ENCODE peak calls at places on chromosomes 13 and 19, in ten cellular contexts. X is PC-9; W is HL-60; V is ascending aorta; G is GM23248; H is tibial nerve; Q is AG09309; K is AG04449; E is heart right ventricle; P is CD8-positive, alpha-beta memory T cell. D is an unnamed sample.
A peak's percentile ranks its signal among the peaks of the same experiment; 100 is the strongest.

GRCh38 chr13:102643656-102644055 is 46.9 kb downstream of the TPP2 start:
- DNase-seq in W (no peak), X (no peak), H (no peak), P (no peak), K (no peak), E (no peak), G (no peak), V (no peak), Q (no peak), D (no peak)

GRCh38 chr13:30466841-30467252 is 1.1 kb upstream of the HMGB1 start:
- DNase-seq in V (no peak), W (peak; percentile 78), E (no peak), H (no peak), G (peak; percentile 27), X (no peak), K (no peak), P (no peak), Q (no peak), D (no peak)

GRCh38 chr13:41019578-41020347 is 647 bp upstream of the ELF1 start:
- DNase-seq in G (no peak), K (no peak), W (no peak), E (no peak), P (no peak), V (no peak), Q (no peak), H (no peak), X (no peak), D (no peak)

GRCh38 chr13:86185636-86186035 is 386.4 kb upstream of the SLITRK6 start:
- DNase-seq in H (no peak), Q (no peak), P (no peak), K (no peak), W (no peak), V (no peak), X (no peak), E (no peak), G (no peak), D (no peak)

GRCh38 chr19:5697022-5697889 is 7.2 kb downstream of the RPL36 start:
- DNase-seq in Q (no peak), V (no peak), K (no peak), X (no peak), W (no peak), G (no peak), E (no peak), P (no peak), H (no peak), D (no peak)

GRCh38 chr19:13856530-13856929 is 20.4 kb upstream of the NANOS3 start:
- DNase-seq in V (no peak), E (no peak), X (no peak), Q (no peak), P (no peak), K (no peak), H (no peak), W (no peak), G (no peak), D (no peak)

GRCh38 chr19:35164418-35164817 is 9.9 kb downstream of the FXYD5 start:
- DNase-seq in G (no peak), H (no peak), P (no peak), E (no peak), Q (no peak), V (no peak), K (no peak), X (no peak), W (no peak), D (no peak)

GRCh38 chr19:47573076-47574026 is at the start of gene ZNF541:
- DNase-seq in Q (no peak), K (no peak), H (peak; percentile 37), G (peak; percentile 69), V (peak; percentile 11), E (peak; percentile 54), X (no peak), P (peak; percentile 87), W (peak; percentile 13), D (peak; percentile 89)

GRCh38 chr13:90299238-90299637 is 1048.2 kb upstream of the MIR17HG start:
- DNase-seq in W (no peak), G (no peak), V (no peak), H (no peak), E (no peak), X (no peak), Q (no peak), P (no peak), K (no peak), D (no peak)

GRCh38 chr13:95099541-95099940 is 201.7 kb downstream of the ABCC4 start:
- DNase-seq in W (no peak), E (no peak), G (no peak), P (no peak), Q (no peak), H (no peak), K (peak; percentile 41), V (no peak), X (no peak), D (no peak)

GRCh38 chr13:41065098-41065497 is 3.8 kb downstream of the WBP4 start:
- DNase-seq in P (no peak), Q (peak; percentile 46), K (peak; percentile 65), X (no peak), G (peak; percentile 75), E (no peak), H (no peak), W (no peak), V (no peak), D (no peak)

GRCh38 chr13:110187501-110188161 is 119.3 kb downstream of the COL4A1 start:
- DNase-seq in V (no peak), P (no peak), W (no peak), K (peak; percentile 9), G (peak; percentile 76), X (no peak), E (peak; percentile 73), H (no peak), Q (peak; percentile 35), D (no peak)

DNA sequence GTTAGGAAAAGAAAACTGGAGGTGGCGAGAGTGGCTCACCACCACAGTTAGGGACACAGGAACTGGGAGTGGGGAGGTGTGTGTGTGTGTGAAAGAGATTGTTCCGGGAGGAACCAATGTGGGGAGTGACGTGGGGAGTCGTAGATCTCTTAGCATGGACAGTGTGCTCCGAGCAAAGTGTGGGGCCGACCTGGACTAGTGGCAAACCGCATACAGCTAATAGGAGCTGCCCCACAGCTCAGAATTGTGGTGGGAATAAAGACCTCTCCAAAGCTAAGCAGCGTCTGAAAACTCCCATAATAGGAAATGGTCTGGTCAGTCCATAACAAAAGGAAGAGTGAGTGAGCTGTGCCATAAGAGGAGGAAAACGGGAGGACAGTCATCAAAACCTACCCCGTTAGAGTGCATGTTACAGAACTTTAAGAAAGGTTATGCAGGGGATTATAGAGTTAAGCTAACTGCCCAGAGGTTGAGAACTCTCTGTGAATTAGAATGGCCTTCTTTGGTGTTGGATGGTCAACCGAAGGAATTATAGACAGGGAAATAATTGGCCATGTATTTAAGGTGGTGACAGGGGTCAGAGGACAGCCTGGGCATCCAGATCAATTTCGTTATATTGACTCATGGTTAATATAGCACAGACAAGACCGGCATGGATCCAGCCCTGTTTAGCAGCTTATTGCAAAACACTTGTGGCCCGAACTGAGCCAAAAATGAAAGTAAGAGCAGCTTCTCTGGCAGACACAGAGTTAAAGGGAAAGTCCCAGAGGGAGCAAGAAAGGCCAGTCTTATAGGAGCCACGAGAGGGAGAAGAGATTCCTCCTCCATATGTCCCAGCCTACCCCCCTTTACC is 8.9 kb upstream of the SLC15A1 start:
- DNase-seq in V (no peak), P (no peak), Q (peak; percentile 45), K (no peak), W (no peak), E (no peak), G (peak; percentile 81), H (no peak), X (no peak), D (no peak)
- H3K4me3 ChIP-seq in V (no peak overlapping the region), P (no peak overlapping the region), Q (peak overlapping the region; percentile 7), K (peak overlapping the region; percentile 42), W (no peak overlapping the region), E (peak overlapping the region; percentile 24), G (peak overlapping the region; percentile 61), H (no peak overlapping the region), X (peak overlapping the region; percentile 25), D (no peak overlapping the region)

DNA sequence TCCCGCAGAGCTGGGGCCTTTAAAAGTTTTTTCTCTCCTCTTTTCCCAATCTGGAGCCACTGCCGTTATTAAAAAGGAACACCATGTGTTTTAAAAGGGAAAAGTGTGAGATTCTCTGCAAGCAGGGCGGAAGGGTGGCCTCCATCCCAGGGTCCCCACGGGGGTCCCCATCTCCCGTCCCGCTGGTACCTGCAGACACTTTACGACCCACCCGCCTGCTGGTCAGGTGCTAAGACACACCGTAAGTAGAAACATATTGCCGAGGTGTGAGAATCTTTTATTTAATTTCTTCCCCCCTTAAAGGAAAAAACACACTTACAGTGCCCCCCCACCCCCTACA is 1.8 kb downstream of the CRLF1 start:
- DNase-seq in P (no peak), V (no peak), H (no peak), W (no peak), G (no peak), E (no peak), K (no peak), X (no peak), Q (no peak), D (no peak)
- H3K4me3 ChIP-seq in P (no peak overlapping the region), V (no peak overlapping the region), H (no peak overlapping the region), W (no peak overlapping the region), G (no peak overlapping the region), E (no peak overlapping the region), K (no peak overlapping the region), X (no peak overlapping the region), Q (no peak overlapping the region), D (no peak overlapping the region)

GRCh38 chr13:34750078-34750703 is 191.9 kb upstream of the NBEA start:
- DNase-seq in X (no peak), V (no peak), H (no peak), K (no peak), G (peak; percentile 12), P (no peak), Q (no peak), W (no peak), E (peak; percentile 45), D (no peak)
- H3K4me3 ChIP-seq in X (no peak overlapping the region), V (peak overlapping the region; percentile 35), H (peak overlapping the region; percentile 18), K (no peak overlapping the region), G (peak overlapping the region; percentile 65), P (no peak overlapping the region), Q (no peak overlapping the region), W (no peak overlapping the region), E (peak overlapping the region; percentile 26), D (no peak overlapping the region)

GRCh38 chr19:40607311-40607871 is 6.2 kb downstream of the LTBP4 start:
- DNase-seq in E (no peak), P (no peak), H (no peak), X (peak; percentile 52), G (no peak), V (no peak), K (no peak), Q (no peak), W (no peak), D (no peak)

GRCh38 chr19:40603719-40604646 is 2.8 kb downstream of the LTBP4 start:
- DNase-seq in K (no peak), P (peak; percentile 97), H (peak; percentile 98), Q (peak; percentile 54), W (peak; percentile 95), V (peak; percentile 96), G (peak; percentile 97), X (peak; percentile 100), E (peak; percentile 98), D (peak; percentile 98)

GRCh38 chr19:40607898-40608621 is 6.9 kb downstream of the LTBP4 start:
- DNase-seq in Q (no peak), E (no peak), K (no peak), V (no peak), P (no peak), W (no peak), X (no peak), G (no peak), H (no peak), D (no peak)

GRCh38 chr19:40603071-40603718 is 2.0 kb downstream of the LTBP4 start:
- DNase-seq in G (peak; percentile 60), V (no peak), H (no peak), Q (no peak), W (no peak), K (no peak), X (no peak), E (no peak), P (no peak), D (peak; percentile 42)

GRCh38 chr19:40605201-40605971 is 4.2 kb downstream of the LTBP4 start:
- DNase-seq in H (peak; percentile 61), V (no peak), K (no peak), Q (no peak), P (peak; percentile 85), E (peak; percentile 61), W (peak; percentile 59), X (peak; percentile 90), G (peak; percentile 82), D (peak; percentile 93)
- H3K4me3 ChIP-seq in H (peak overlapping the region; percentile 52), V (peak overlapping the region; percentile 28), K (peak overlapping the region; percentile 52), Q (peak overlapping the region; percentile 50), P (peak overlapping the region; percentile 80), E (peak overlapping the region; percentile 55), W (peak overlapping the region; percentile 42), X (peak overlapping the region; percentile 63), G (peak overlapping the region; percentile 72), D (peak overlapping the region; percentile 47)